ENCODE peak calls at places on chromosomes 4 and X, in four cellular contexts. V, A, P and I are unnamed samples.
A peak's percentile ranks its signal among the peaks of the same experiment; 100 is the strongest.

GRCh38 chrX:15233416-15234015 is 36.4 kb downstream of the ASB9 start:
- DNase-seq in V (peak; percentile 2), A (no peak), P (no peak), I (no peak)

GRCh38 chr4:89915151-89915550 is 20.5 kb downstream of the MMRN1 start:
- DNase-seq in V (no peak), A (no peak), P (no peak), I (no peak)

GRCh38 chrX:31212856-31213748 is 141.3 kb upstream of the FTHL17 start:
- DNase-seq in V (peak; percentile 73), A (no peak), P (no peak), I (no peak)

GRCh38 chr4:15963568-15963967 is 593 bp upstream of the FGFBP2 start:
- DNase-seq in V (no peak), A (no peak), P (no peak), I (no peak)

GRCh38 chr4:13403833-13404232 is 80.3 kb downstream of the RAB28 start:
- DNase-seq in V (no peak), A (no peak), P (no peak), I (no peak)

GRCh38 chrX:12975999-12976558 is 1.2 kb downstream of the TMSB4X start:
- DNase-seq in V (peak; percentile 34), A (no peak), P (peak; percentile 57), I (no peak)

GRCh38 chr4:119138046-119138445 is 2.4 kb downstream of the MYOZ2 start:
- DNase-seq in V (no peak), A (no peak), P (no peak), I (no peak)

GRCh38 chr4:104494161-104494560 is 533 bp downstream of the CXXC4 start:
- DNase-seq in V (no peak), A (no peak), P (no peak), I (no peak)

GRCh38 chrX:136762820-136763452 is 17.8 kb downstream of the ARHGEF6 start:
- DNase-seq in V (no peak), A (no peak), P (no peak), I (no peak)

GRCh38 chrX:10173331-10173900 is 16.6 kb downstream of the CLCN4 start:
- DNase-seq in V (peak; percentile 93), A (no peak), P (peak; percentile 71), I (no peak)

GRCh38 chr4:20194079-20195013 is 57.4 kb upstream of the SLIT2 start:
- DNase-seq in V (peak; percentile 54), A (no peak), P (no peak), I (no peak)

GRCh38 chrX:39756086-39756883 is 341.5 kb downstream of the BCOR start:
- DNase-seq in V (no peak), A (no peak), P (peak; percentile 63), I (no peak)

GRCh38 chrX:10008483-10009056 is 41.4 kb downstream of the CLDN34 start:
- DNase-seq in V (no peak), A (no peak), P (no peak), I (no peak)

GRCh38 chrX:40273356-40274050 is 175.7 kb upstream of the BCOR start:
- DNase-seq in V (no peak), A (no peak), P (peak; percentile 58), I (no peak)

GRCh38 chr4:44535981-44536380 is 87.4 kb upstream of the KCTD8 start:
- DNase-seq in V (peak; percentile 6), A (no peak), P (no peak), I (no peak)

GRCh38 chrX:77597090-77597489 is 149.9 kb downstream of the FGF16 start:
- DNase-seq in V (peak; percentile 33), A (no peak), P (no peak), I (no peak)

GRCh38 chr4:15894923-15895411 is 43.6 kb downstream of the FGFBP1 start:
- DNase-seq in V (peak; percentile 81), A (no peak), P (no peak), I (no peak)

GRCh38 chrX:102746134-102746584 is 25.6 kb downstream of the GPRASP3 start:
- DNase-seq in V (peak; percentile 10), A (peak; percentile 45), P (peak; percentile 62), I (peak; percentile 92)

GRCh38 chrX:71143508-71143907 is 1.1 kb upstream of the NLGN3 start:
- DNase-seq in V (no peak), A (no peak), P (no peak), I (no peak)

GRCh38 chr4:189084671-189085070 is 856.0 kb upstream of the FRG1 start:
- DNase-seq in V (no peak), A (no peak), P (no peak), I (no peak)

GRCh38 chrX:50495616-50496015 is 25.0 kb upstream of the DGKK start:
- DNase-seq in V (no peak), A (no peak), P (no peak), I (no peak)

GRCh38 chrX:109629310-109629709 is 4.3 kb upstream of the KCNE5 start:
- DNase-seq in V (no peak), A (no peak), P (no peak), I (no peak)

GRCh38 chr4:25993564-25994185 is 79.7 kb downstream of the SMIM20 start:
- DNase-seq in V (no peak), A (peak; percentile 59), P (peak; percentile 71), I (no peak)

GRCh38 chrX:47174846-47175587 is 18.6 kb upstream of the UBA1 start:
- DNase-seq in V (no peak), A (no peak), P (no peak), I (peak; percentile 72)

GRCh38 chr4:108972613-108973283 is 209.9 kb upstream of the ETNPPL start:
- DNase-seq in V (no peak), A (no peak), P (no peak), I (no peak)

GRCh38 chr4:72842323-72842722 is 227.2 kb downstream of the COX18 start:
- DNase-seq in V (peak; percentile 13), A (no peak), P (no peak), I (no peak)

GRCh38 chr4:73446336-73446938 is 10.4 kb downstream of the AFP start:
- DNase-seq in V (peak; percentile 68), A (peak; percentile 15), P (no peak), I (no peak)

GRCh38 chr4:88613417-88613875 is 21.2 kb downstream of the HERC3 start:
- DNase-seq in V (no peak), A (no peak), P (no peak), I (no peak)

GRCh38 chrX:149504226-149504914 is 736 bp downstream of the IDS start:
- DNase-seq in V (no peak), A (peak; percentile 35), P (no peak), I (no peak)

GRCh38 chr4:52824603-52825310 is 37.4 kb upstream of the RASL11B start:
- DNase-seq in V (no peak), A (no peak), P (no peak), I (no peak)

GRCh38 chr4:30537462-30537861 is 182.7 kb upstream of the PCDH7 start:
- DNase-seq in V (peak; percentile 70), A (no peak), P (no peak), I (no peak)

GRCh38 chr4:123034023-123034422 is 111.6 kb upstream of the NUDT6 start:
- DNase-seq in V (no peak), A (no peak), P (no peak), I (no peak)

GRCh38 chr4:176680668-176681067 is 112.1 kb downstream of the VEGFC start:
- DNase-seq in V (no peak), A (no peak), P (no peak), I (no peak)

GRCh38 chr4:177177446-177178160 is 132.1 kb upstream of the NEIL3 start:
- DNase-seq in V (no peak), A (no peak), P (no peak), I (no peak)

GRCh38 chrX:153164733-153165132 is 14.4 kb upstream of the MAGEA1 start:
- DNase-seq in V (no peak), A (no peak), P (no peak), I (no peak)

GRCh38 chr4:146654976-146655761 is 16.5 kb downstream of the POU4F2 start:
- DNase-seq in V (no peak), A (peak; percentile 70), P (no peak), I (no peak)

DNA sequence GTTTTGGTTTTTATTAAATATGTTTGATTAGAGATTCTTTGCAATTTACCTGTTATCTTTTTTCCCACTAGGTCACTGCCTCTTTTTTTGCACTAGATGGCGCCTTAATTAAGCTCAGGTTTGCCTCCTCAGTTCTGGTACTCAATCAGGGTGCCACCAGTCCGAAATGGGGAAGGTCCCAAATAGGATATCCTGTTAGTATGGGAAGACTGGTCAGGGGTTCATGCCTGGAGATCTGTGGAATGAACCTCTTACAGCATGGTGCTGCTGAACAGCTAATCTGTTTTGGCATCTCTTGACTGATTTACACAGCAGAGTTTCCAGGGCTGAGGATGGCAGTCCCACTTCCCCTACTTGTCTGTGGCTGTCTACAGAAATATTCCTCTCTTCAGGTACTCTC is 24.2 kb upstream of the VSIG1 start:
- DNase-seq in V (peak; percentile 31), A (peak; percentile 1), P (no peak), I (no peak)
- TF ChIP-seq CTCF in V (peak; percentile 60), A (peak; percentile 35), P (peak; percentile 51), I (peak; percentile 72)

GRCh38 chr4:159384619-159385018 is 281.7 kb downstream of the RAPGEF2 start:
- DNase-seq in V (no peak), A (no peak), P (no peak), I (no peak)
- TF ChIP-seq CTCF in V (no peak), A (no peak), P (no peak), I (peak; percentile 76)

GRCh38 chr4:184284336-184284690 is 66.6 kb upstream of the ENPP6 start:
- DNase-seq in V (no peak), A (no peak), P (no peak), I (no peak)
- TF ChIP-seq CTCF in V (no peak), A (no peak), P (no peak), I (no peak)

DNA sequence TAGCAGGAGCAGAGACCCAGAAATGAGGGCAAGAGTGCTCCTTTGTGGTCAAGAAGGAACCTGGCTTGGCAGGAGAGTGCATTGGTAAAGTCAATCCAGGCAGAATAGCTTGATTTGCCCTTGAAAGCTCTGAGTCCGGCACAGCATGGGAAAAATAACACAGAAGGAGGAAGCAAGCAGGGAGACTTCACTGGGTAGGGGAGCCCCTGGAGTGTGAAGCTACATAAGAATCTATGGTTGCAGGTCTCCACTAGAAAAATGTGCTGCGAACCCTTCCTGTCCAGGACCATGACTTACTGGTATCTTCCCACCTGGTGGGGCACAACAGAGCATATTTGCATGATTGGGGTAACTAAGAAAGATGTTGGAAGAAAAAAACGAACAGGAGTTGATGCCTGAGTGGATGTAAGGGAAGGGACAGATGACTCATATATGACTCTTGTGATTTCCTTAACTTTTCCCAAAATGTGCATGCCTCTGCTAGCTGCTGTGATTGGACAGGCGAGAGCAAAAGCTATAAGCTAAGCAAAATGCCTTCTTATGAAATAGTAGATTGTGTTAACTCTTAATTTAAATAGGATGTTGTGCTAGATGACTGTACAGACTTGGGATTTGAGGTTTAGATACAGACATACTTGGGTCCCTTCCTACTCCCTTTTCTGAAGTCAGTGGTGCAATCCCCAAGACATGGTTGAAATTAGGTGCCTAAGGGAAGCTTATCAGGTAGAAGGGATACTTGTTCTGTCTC is 3.3 kb downstream of the IL13RA1 start:
- DNase-seq in V (peak; percentile 63), A (no peak), P (no peak), I (no peak)
- TF ChIP-seq CTCF in V (no peak), A (no peak), P (no peak), I (no peak)

GRCh38 chrX:129522184-129523059 is 868 bp downstream of the SMARCA1 start:
- DNase-seq in V (peak; percentile 47), A (peak; percentile 38), P (peak; percentile 68), I (no peak)
- TF ChIP-seq CTCF in V (peak; percentile 8), A (no peak), P (no peak), I (peak; percentile 65)

DNA sequence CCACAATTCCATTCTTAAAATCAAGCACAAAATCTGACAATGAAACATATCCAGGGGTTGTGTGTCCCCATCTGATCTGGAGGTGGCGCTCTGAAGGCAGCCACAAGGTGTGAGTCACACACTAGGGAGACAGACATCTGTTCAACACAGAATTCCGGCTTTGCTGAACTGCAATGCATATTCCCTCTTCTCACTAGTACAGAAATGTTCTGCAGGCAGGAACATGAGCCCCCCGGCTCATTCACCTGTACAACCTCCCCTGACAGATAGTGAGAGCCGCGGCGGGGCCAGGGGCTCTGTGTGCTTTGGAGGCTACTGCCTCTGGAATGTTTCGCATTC is 41.9 kb downstream of the WDR1 start:
- DNase-seq in V (peak; percentile 68), A (no peak), P (no peak), I (no peak)
- TF ChIP-seq CTCF in V (peak; percentile 73), A (no peak), P (peak; percentile 33), I (peak; percentile 75)